ENCODE peak calls at places on chromosomes 11 and 22, in five cellular contexts. Z is GM12878, R is K562, I is HepG2, U is H1. H is an unnamed sample.
A peak's percentile ranks its signal among the peaks of the same experiment; 100 is the strongest.

GRCh38 chr11:123479048-123479837 is 49.2 kb downstream of the GRAMD1B start:
- DNase-seq in R (no peak), U (no peak), I (no peak), Z (peak; percentile 67), H (no peak)

GRCh38 chr11:1206391-1207271 is 16.2 kb upstream of the MUC5B start:
- DNase-seq in I (no peak), R (no peak), Z (no peak), U (no peak), H (peak; percentile 7)

GRCh38 chr22:22887621-22888503 is at the start of gene IGLL5:
- DNase-seq in R (no peak), Z (no peak), U (no peak), I (no peak), H (no peak)

GRCh38 chr22:44387486-44387885 is 74.7 kb upstream of the SHISAL1 start:
- DNase-seq in Z (no peak), R (no peak), U (no peak), I (no peak), H (no peak)

GRCh38 chr11:66183581-66184048 is 84.8 kb upstream of the RAB1B start:
- DNase-seq in I (no peak), Z (no peak), R (peak; percentile 39), U (no peak), H (no peak)

GRCh38 chr11:117815262-117815803 is 9.2 kb downstream of the FXYD2 start:
- DNase-seq in R (no peak), U (no peak), Z (peak; percentile 94), I (no peak), H (no peak)

GRCh38 chr22:22749167-22749758 is 104.8 kb downstream of the GGTLC2 start:
- DNase-seq in I (no peak), Z (no peak), R (no peak), U (no peak), H (no peak)

GRCh38 chr11:95230054-95231034 is 658 bp downstream of the SESN3 start:
- DNase-seq in R (no peak), I (no peak), U (peak; percentile 66), Z (no peak), H (peak; percentile 26)

GRCh38 chr11:32960553-32961164 is 55.0 kb upstream of the DEPDC7 start:
- DNase-seq in U (no peak), R (peak; percentile 55), I (peak; percentile 52), Z (peak; percentile 21), H (no peak)

GRCh38 chr22:36405671-36406070 is 17.9 kb upstream of the MYH9 start:
- DNase-seq in U (no peak), Z (no peak), I (no peak), R (no peak), H (no peak)

GRCh38 chr11:32829680-32830412 is at the start of gene PRRG4:
- DNase-seq in U (peak; percentile 80), R (no peak), Z (no peak), I (no peak), H (peak; percentile 71)

GRCh38 chr11:117300773-117301172 is 9.6 kb downstream of the BACE1-AS start:
- DNase-seq in Z (no peak), U (no peak), I (no peak), R (peak; percentile 23), H (no peak)

GRCh38 chr11:17720796-17721171 is 1.4 kb downstream of the MYOD1 start:
- DNase-seq in U (peak; percentile 66), I (no peak), R (no peak), Z (no peak), H (peak; percentile 45)

GRCh38 chr11:114175706-114176105 is 116.2 kb downstream of the ZBTB16 start:
- DNase-seq in R (no peak), I (no peak), U (no peak), Z (no peak), H (no peak)

GRCh38 chr11:22633354-22633902 is 7.8 kb upstream of the FANCF start:
- DNase-seq in I (peak; percentile 55), U (no peak), R (no peak), Z (no peak), H (no peak)

GRCh38 chr11:117691206-117691490 is 105.9 kb downstream of the DSCAML1 start:
- DNase-seq in Z (no peak), U (no peak), R (no peak), I (no peak), H (no peak)

GRCh38 chr11:121958978-121959340 is 157.1 kb downstream of the BLID start:
- DNase-seq in R (no peak), U (no peak), I (no peak), Z (no peak), H (no peak)

GRCh38 chr11:61361237-61361636 is 445 bp downstream of the CYB561A3 start:
- DNase-seq in U (no peak), Z (no peak), I (no peak), R (no peak), H (no peak)

GRCh38 chr11:120354779-120355178 is 18.6 kb downstream of the ARHGEF12 start:
- DNase-seq in U (no peak), Z (no peak), I (peak; percentile 22), R (no peak), H (no peak)

GRCh38 chr22:44108806-44109385 is 71.8 kb upstream of the PARVG start:
- DNase-seq in I (no peak), U (no peak), R (no peak), Z (no peak), H (no peak)

GRCh38 chr22:44129614-44129976 is 51.1 kb upstream of the PARVG start:
- DNase-seq in R (peak; percentile 12), Z (no peak), U (no peak), I (no peak), H (no peak)

GRCh38 chr11:62560566-62561103 is 13.1 kb downstream of the EEF1G start:
- DNase-seq in R (peak; percentile 92), Z (no peak), U (peak; percentile 89), I (peak; percentile 91), H (peak; percentile 96)

GRCh38 chr11:67098799-67099198 is 20.3 kb upstream of the KDM2A start:
- DNase-seq in U (no peak), I (no peak), Z (no peak), R (no peak), H (no peak)

GRCh38 chr11:115548878-115549528 is 44.8 kb upstream of the CADM1 start:
- DNase-seq in I (peak; percentile 95), U (peak; percentile 60), Z (no peak), R (no peak), H (peak; percentile 66)

GRCh38 chr11:49995559-49995958 is 13.2 kb upstream of the OR4C12 start:
- DNase-seq in I (peak; percentile 73), R (peak; percentile 84), Z (no peak), U (peak; percentile 71), H (peak; percentile 32)

GRCh38 chr11:954392-955144 is 28.9 kb downstream of the AP2A2 start:
- DNase-seq in Z (no peak), U (no peak), I (no peak), R (no peak), H (no peak)

GRCh38 chr22:43136255-43136654 is 6.9 kb downstream of the MCAT start:
- DNase-seq in Z (no peak), U (peak; percentile 56), I (peak; percentile 34), R (peak; percentile 29), H (peak; percentile 63)

GRCh38 chr11:79348976-79349682 is 91.7 kb downstream of the TENM4 start:
- DNase-seq in U (no peak), I (no peak), R (no peak), Z (no peak), H (no peak)

GRCh38 chr11:101034076-101034475 is 95.5 kb downstream of the PGR start:
- DNase-seq in I (no peak), R (no peak), U (no peak), Z (no peak), H (peak; percentile 11)

DNA sequence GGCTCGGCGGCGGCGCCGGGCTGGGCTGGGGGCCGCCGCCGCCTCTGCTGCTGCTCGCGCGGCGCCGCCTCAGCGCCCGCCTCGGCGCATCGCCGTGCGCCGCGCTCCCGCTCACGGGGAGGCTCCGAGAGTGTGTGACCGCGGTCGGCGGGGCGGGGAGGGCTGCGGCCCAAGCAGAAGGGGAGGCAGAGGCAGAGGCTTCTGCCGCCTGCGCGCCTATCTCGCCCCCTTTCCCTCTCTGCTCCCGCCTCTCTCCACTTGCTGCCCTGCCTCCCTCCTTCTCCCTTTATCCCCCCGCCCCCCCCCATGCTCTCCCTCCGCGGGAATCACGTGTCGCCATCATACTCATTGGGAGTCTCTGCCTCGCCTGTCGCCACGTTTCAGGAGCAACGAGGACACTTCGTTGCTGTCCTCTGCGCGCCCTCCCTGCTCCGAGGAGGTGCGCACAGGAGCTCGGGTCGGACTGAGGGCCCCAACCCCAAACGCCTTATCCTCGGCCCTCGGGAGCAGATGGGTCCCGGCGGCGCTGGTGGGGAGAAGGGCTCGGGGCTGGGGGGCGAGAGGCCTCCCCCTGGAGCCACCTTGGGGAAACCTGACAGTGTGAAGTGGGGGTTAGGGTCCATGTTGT is at the start of gene GUCY1A2:
- DNase-seq in R (no peak), U (peak; percentile 59), I (no peak), Z (no peak), H (peak; percentile 46)
- TF ChIP-seq MAX in R (no peak), U (peak; percentile 93), I (no peak), Z (no peak), H (no peak)

GRCh38 chr11:88656315-88656714 is 318.8 kb upstream of the CTSC start:
- DNase-seq in Z (no peak), R (no peak), I (no peak), U (no peak), H (no peak)
- TF ChIP-seq CREB1 in Z (no peak), R (no peak), I (no peak), U (no peak), H (no peak)

DNA sequence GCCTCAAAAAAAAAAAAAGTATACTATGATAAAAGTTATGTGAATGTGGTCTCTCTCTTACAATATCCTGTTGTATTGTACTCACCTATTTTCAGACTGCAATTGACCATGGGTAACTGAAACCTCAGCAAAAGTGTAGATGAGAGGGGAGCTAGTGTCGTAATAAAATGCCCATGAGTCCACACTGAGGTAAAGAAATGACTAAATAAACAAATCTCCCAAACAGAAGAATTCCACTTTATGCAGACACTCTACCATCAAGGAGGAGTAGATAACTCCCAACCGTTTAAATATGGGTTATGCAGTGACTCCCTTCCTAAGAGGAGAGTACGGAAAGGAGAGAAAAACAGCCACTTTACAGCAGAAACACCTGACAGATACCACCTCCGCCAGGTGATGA is 14.6 kb downstream of the GNB1L start:
- DNase-seq in Z (no peak), U (no peak), R (no peak), I (peak; percentile 69), H (no peak)
- TF ChIP-seq MAX in Z (no peak), U (no peak), R (no peak), I (no peak), H (no peak)

DNA sequence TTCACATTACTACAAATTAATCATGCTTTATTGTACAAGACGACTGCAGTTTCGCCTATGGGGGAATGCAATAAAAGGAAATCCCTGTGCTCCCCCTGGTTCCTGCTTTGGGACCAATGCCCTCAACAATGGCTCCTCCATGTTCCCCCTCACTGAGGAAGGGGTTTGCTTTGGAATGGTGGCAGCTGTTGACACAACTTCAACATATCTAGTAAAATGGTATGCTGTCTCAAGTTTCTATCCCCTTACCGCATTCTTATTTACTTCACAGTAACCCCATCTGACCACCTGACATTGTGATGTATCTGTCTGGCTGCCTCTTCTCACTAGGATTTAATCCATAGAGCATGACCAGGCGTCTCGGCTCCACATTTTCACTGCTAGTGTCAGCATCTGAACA is 48.8 kb downstream of the PIWIL3 start:
- DNase-seq in I (no peak), R (no peak), U (no peak), Z (no peak), H (no peak)
- TF ChIP-seq CREB1 in I (no peak), R (no peak), U (no peak), Z (no peak), H (no peak)